ENCODE peak calls at places on chromosomes 12 and 14, in nine cellular contexts. One of them, this sample, is unnamed.

GRCh38 chr12:24507827-24508226 is 441.1 kb downstream of the BCAT1 start:
- DNase-seq in stimulated activated CD8-positive, alpha-beta memory T cell treated with anti-CD3 and anti-CD28 coated beads, Interleukin-12 subunit alpha, Interleukin-12 subunit beta, amount 100 ng/mL, for 4 hours: no peak
- DNase-seq in ovary: no peak
- DNase-seq in SW 1271: no peak
- DNase-seq in Calu3: no peak
- DNase-seq in stimulated activated CD4-positive, alpha-beta T cell treated with anti-CD3 and anti-CD28 coated beads, TNF-alpha, amount 100 ng/mL, for 1 hour: no peak
- DNase-seq in GM03348: no peak
- DNase-seq in left ventricle myocardium superior: no peak
- DNase-seq in pancreas: no peak
- DNase-seq in this sample: no peak

GRCh38 chr12:115871714-115872113 is 405.8 kb downstream of the MED13L start:
- DNase-seq in stimulated activated CD8-positive, alpha-beta memory T cell treated with anti-CD3 and anti-CD28 coated beads, Interleukin-12 subunit alpha, Interleukin-12 subunit beta, amount 100 ng/mL, for 4 hours: no peak
- DNase-seq in ovary: no peak
- DNase-seq in SW 1271: peak; percentile 47
- DNase-seq in Calu3: peak; percentile 29
- DNase-seq in stimulated activated CD4-positive, alpha-beta T cell treated with anti-CD3 and anti-CD28 coated beads, TNF-alpha, amount 100 ng/mL, for 1 hour: no peak
- DNase-seq in GM03348: peak; percentile 49
- DNase-seq in left ventricle myocardium superior: no peak
- DNase-seq in pancreas: no peak
- DNase-seq in this sample: no peak

GRCh38 chr14:84152452-84152851 is 1377.5 kb upstream of the FLRT2 start:
- DNase-seq in stimulated activated CD8-positive, alpha-beta memory T cell treated with anti-CD3 and anti-CD28 coated beads, Interleukin-12 subunit alpha, Interleukin-12 subunit beta, amount 100 ng/mL, for 4 hours: no peak
- DNase-seq in ovary: no peak
- DNase-seq in SW 1271: no peak
- DNase-seq in Calu3: no peak
- DNase-seq in stimulated activated CD4-positive, alpha-beta T cell treated with anti-CD3 and anti-CD28 coated beads, TNF-alpha, amount 100 ng/mL, for 1 hour: no peak
- DNase-seq in GM03348: no peak
- DNase-seq in left ventricle myocardium superior: no peak
- DNase-seq in pancreas: peak; percentile 10
- DNase-seq in this sample: no peak

GRCh38 chr12:52258335-52258901 is 16.0 kb upstream of the KRT86 start:
- DNase-seq in stimulated activated CD8-positive, alpha-beta memory T cell treated with anti-CD3 and anti-CD28 coated beads, Interleukin-12 subunit alpha, Interleukin-12 subunit beta, amount 100 ng/mL, for 4 hours: no peak
- DNase-seq in ovary: peak; percentile 52
- DNase-seq in SW 1271: no peak
- DNase-seq in Calu3: no peak
- DNase-seq in stimulated activated CD4-positive, alpha-beta T cell treated with anti-CD3 and anti-CD28 coated beads, TNF-alpha, amount 100 ng/mL, for 1 hour: no peak
- DNase-seq in GM03348: peak; percentile 67
- DNase-seq in left ventricle myocardium superior: no peak
- DNase-seq in pancreas: no peak
- DNase-seq in this sample: no peak

GRCh38 chr14:82710257-82710841 is 1176.7 kb upstream of the SEL1L start:
- DNase-seq in stimulated activated CD8-positive, alpha-beta memory T cell treated with anti-CD3 and anti-CD28 coated beads, Interleukin-12 subunit alpha, Interleukin-12 subunit beta, amount 100 ng/mL, for 4 hours: no peak
- DNase-seq in ovary: peak; percentile 51
- DNase-seq in SW 1271: peak; percentile 42
- DNase-seq in Calu3: peak; percentile 57
- DNase-seq in stimulated activated CD4-positive, alpha-beta T cell treated with anti-CD3 and anti-CD28 coated beads, TNF-alpha, amount 100 ng/mL, for 1 hour: no peak
- DNase-seq in GM03348: peak; percentile 33
- DNase-seq in left ventricle myocardium superior: no peak
- DNase-seq in pancreas: peak; percentile 47
- DNase-seq in this sample: peak; percentile 54

GRCh38 chr14:55062517-55063351 is 11.3 kb downstream of the MAPK1IP1L start:
- DNase-seq in stimulated activated CD8-positive, alpha-beta memory T cell treated with anti-CD3 and anti-CD28 coated beads, Interleukin-12 subunit alpha, Interleukin-12 subunit beta, amount 100 ng/mL, for 4 hours: no peak
- DNase-seq in ovary: peak; percentile 45
- DNase-seq in SW 1271: no peak
- DNase-seq in Calu3: no peak
- DNase-seq in stimulated activated CD4-positive, alpha-beta T cell treated with anti-CD3 and anti-CD28 coated beads, TNF-alpha, amount 100 ng/mL, for 1 hour: no peak
- DNase-seq in GM03348: no peak
- DNase-seq in left ventricle myocardium superior: peak; percentile 74
- DNase-seq in pancreas: peak; percentile 19
- DNase-seq in this sample: no peak

GRCh38 chr12:6605425-6606330 is 1.5 kb downstream of the CHD4 start:
- DNase-seq in stimulated activated CD8-positive, alpha-beta memory T cell treated with anti-CD3 and anti-CD28 coated beads, Interleukin-12 subunit alpha, Interleukin-12 subunit beta, amount 100 ng/mL, for 4 hours: no peak
- DNase-seq in ovary: no peak
- DNase-seq in SW 1271: no peak
- DNase-seq in Calu3: peak; percentile 13
- DNase-seq in stimulated activated CD4-positive, alpha-beta T cell treated with anti-CD3 and anti-CD28 coated beads, TNF-alpha, amount 100 ng/mL, for 1 hour: no peak
- DNase-seq in GM03348: peak; percentile 43
- DNase-seq in left ventricle myocardium superior: no peak
- DNase-seq in pancreas: no peak
- DNase-seq in this sample: no peak

GRCh38 chr14:48274826-48275225 is 599.4 kb upstream of the MDGA2 start:
- DNase-seq in stimulated activated CD8-positive, alpha-beta memory T cell treated with anti-CD3 and anti-CD28 coated beads, Interleukin-12 subunit alpha, Interleukin-12 subunit beta, amount 100 ng/mL, for 4 hours: no peak
- DNase-seq in ovary: no peak
- DNase-seq in SW 1271: no peak
- DNase-seq in Calu3: no peak
- DNase-seq in stimulated activated CD4-positive, alpha-beta T cell treated with anti-CD3 and anti-CD28 coated beads, TNF-alpha, amount 100 ng/mL, for 1 hour: no peak
- DNase-seq in GM03348: no peak
- DNase-seq in left ventricle myocardium superior: no peak
- DNase-seq in pancreas: no peak
- DNase-seq in this sample: peak; percentile 65

GRCh38 chr12:15756822-15757221 is 32.4 kb downstream of the EPS8 start:
- DNase-seq in stimulated activated CD8-positive, alpha-beta memory T cell treated with anti-CD3 and anti-CD28 coated beads, Interleukin-12 subunit alpha, Interleukin-12 subunit beta, amount 100 ng/mL, for 4 hours: no peak
- DNase-seq in ovary: no peak
- DNase-seq in SW 1271: no peak
- DNase-seq in Calu3: no peak
- DNase-seq in stimulated activated CD4-positive, alpha-beta T cell treated with anti-CD3 and anti-CD28 coated beads, TNF-alpha, amount 100 ng/mL, for 1 hour: no peak
- DNase-seq in GM03348: peak; percentile 44
- DNase-seq in left ventricle myocardium superior: no peak
- DNase-seq in pancreas: no peak
- DNase-seq in this sample: no peak

GRCh38 chr14:23694085-23694975 is 58.2 kb downstream of the DHRS2 start:
- DNase-seq in stimulated activated CD8-positive, alpha-beta memory T cell treated with anti-CD3 and anti-CD28 coated beads, Interleukin-12 subunit alpha, Interleukin-12 subunit beta, amount 100 ng/mL, for 4 hours: no peak
- DNase-seq in ovary: no peak
- DNase-seq in SW 1271: no peak
- DNase-seq in Calu3: peak; percentile 54
- DNase-seq in stimulated activated CD4-positive, alpha-beta T cell treated with anti-CD3 and anti-CD28 coated beads, TNF-alpha, amount 100 ng/mL, for 1 hour: no peak
- DNase-seq in GM03348: peak; percentile 35
- DNase-seq in left ventricle myocardium superior: no peak
- DNase-seq in pancreas: no peak
- DNase-seq in this sample: no peak

GRCh38 chr12:55972045-55972843 is 1.6 kb upstream of the RAB5B start:
- DNase-seq in stimulated activated CD8-positive, alpha-beta memory T cell treated with anti-CD3 and anti-CD28 coated beads, Interleukin-12 subunit alpha, Interleukin-12 subunit beta, amount 100 ng/mL, for 4 hours: no peak
- DNase-seq in ovary: no peak
- DNase-seq in SW 1271: peak; percentile 29
- DNase-seq in Calu3: peak; percentile 46
- DNase-seq in stimulated activated CD4-positive, alpha-beta T cell treated with anti-CD3 and anti-CD28 coated beads, TNF-alpha, amount 100 ng/mL, for 1 hour: no peak
- DNase-seq in GM03348: peak; percentile 55
- DNase-seq in left ventricle myocardium superior: no peak
- DNase-seq in pancreas: no peak
- DNase-seq in this sample: no peak

GRCh38 chr12:85441740-85442139 is 161.7 kb downstream of the ALX1 start:
- DNase-seq in stimulated activated CD8-positive, alpha-beta memory T cell treated with anti-CD3 and anti-CD28 coated beads, Interleukin-12 subunit alpha, Interleukin-12 subunit beta, amount 100 ng/mL, for 4 hours: no peak
- DNase-seq in ovary: no peak
- DNase-seq in SW 1271: peak; percentile 11
- DNase-seq in Calu3: no peak
- DNase-seq in stimulated activated CD4-positive, alpha-beta T cell treated with anti-CD3 and anti-CD28 coated beads, TNF-alpha, amount 100 ng/mL, for 1 hour: no peak
- DNase-seq in GM03348: peak; percentile 27
- DNase-seq in left ventricle myocardium superior: no peak
- DNase-seq in pancreas: no peak
- DNase-seq in this sample: no peak

GRCh38 chr12:124371366-124371765 is 76.5 kb downstream of the RFLNA start:
- DNase-seq in stimulated activated CD8-positive, alpha-beta memory T cell treated with anti-CD3 and anti-CD28 coated beads, Interleukin-12 subunit alpha, Interleukin-12 subunit beta, amount 100 ng/mL, for 4 hours: no peak
- DNase-seq in ovary: peak; percentile 50
- DNase-seq in SW 1271: no peak
- DNase-seq in Calu3: no peak
- DNase-seq in stimulated activated CD4-positive, alpha-beta T cell treated with anti-CD3 and anti-CD28 coated beads, TNF-alpha, amount 100 ng/mL, for 1 hour: no peak
- DNase-seq in GM03348: no peak
- DNase-seq in left ventricle myocardium superior: no peak
- DNase-seq in pancreas: no peak
- DNase-seq in this sample: no peak

GRCh38 chr14:75518625-75519024 is 3.6 kb upstream of the BATF start:
- DNase-seq in stimulated activated CD8-positive, alpha-beta memory T cell treated with anti-CD3 and anti-CD28 coated beads, Interleukin-12 subunit alpha, Interleukin-12 subunit beta, amount 100 ng/mL, for 4 hours: no peak
- DNase-seq in ovary: no peak
- DNase-seq in SW 1271: no peak
- DNase-seq in Calu3: no peak
- DNase-seq in stimulated activated CD4-positive, alpha-beta T cell treated with anti-CD3 and anti-CD28 coated beads, TNF-alpha, amount 100 ng/mL, for 1 hour: no peak
- DNase-seq in GM03348: no peak
- DNase-seq in left ventricle myocardium superior: no peak
- DNase-seq in pancreas: no peak
- DNase-seq in this sample: no peak

GRCh38 chr14:31025335-31026075 is at the start of gene AP4S1:
- DNase-seq in stimulated activated CD8-positive, alpha-beta memory T cell treated with anti-CD3 and anti-CD28 coated beads, Interleukin-12 subunit alpha, Interleukin-12 subunit beta, amount 100 ng/mL, for 4 hours: peak; percentile 38
- DNase-seq in ovary: peak; percentile 70
- DNase-seq in SW 1271: peak; percentile 62
- DNase-seq in Calu3: peak; percentile 48
- DNase-seq in stimulated activated CD4-positive, alpha-beta T cell treated with anti-CD3 and anti-CD28 coated beads, TNF-alpha, amount 100 ng/mL, for 1 hour: no peak
- DNase-seq in GM03348: peak; percentile 60
- DNase-seq in left ventricle myocardium superior: peak; percentile 65
- DNase-seq in pancreas: peak; percentile 61
- DNase-seq in this sample: peak; percentile 46

GRCh38 chr12:110741795-110742717 is 635 bp downstream of the PPP1CC start:
- DNase-seq in stimulated activated CD8-positive, alpha-beta memory T cell treated with anti-CD3 and anti-CD28 coated beads, Interleukin-12 subunit alpha, Interleukin-12 subunit beta, amount 100 ng/mL, for 4 hours: no peak
- DNase-seq in ovary: no peak
- DNase-seq in SW 1271: peak; percentile 21
- DNase-seq in Calu3: no peak
- DNase-seq in stimulated activated CD4-positive, alpha-beta T cell treated with anti-CD3 and anti-CD28 coated beads, TNF-alpha, amount 100 ng/mL, for 1 hour: no peak
- DNase-seq in GM03348: peak; percentile 36
- DNase-seq in left ventricle myocardium superior: no peak
- DNase-seq in pancreas: no peak
- DNase-seq in this sample: peak; percentile 56

GRCh38 chr12:109779382-109779781 is 53.8 kb downstream of the TRPV4 start:
- DNase-seq in stimulated activated CD8-positive, alpha-beta memory T cell treated with anti-CD3 and anti-CD28 coated beads, Interleukin-12 subunit alpha, Interleukin-12 subunit beta, amount 100 ng/mL, for 4 hours: no peak
- DNase-seq in ovary: no peak
- DNase-seq in SW 1271: no peak
- DNase-seq in Calu3: no peak
- DNase-seq in stimulated activated CD4-positive, alpha-beta T cell treated with anti-CD3 and anti-CD28 coated beads, TNF-alpha, amount 100 ng/mL, for 1 hour: no peak
- DNase-seq in GM03348: no peak
- DNase-seq in left ventricle myocardium superior: no peak
- DNase-seq in pancreas: no peak
- DNase-seq in this sample: no peak

This sample was measured in globus pallidus.